ENCODE peak calls at places on chromosomes 2 and 18, in five cellular contexts. M is adrenal gland; Y is hippocampal formation; B is activated CD8-positive, alpha-beta memory T cell treated with anti-CD3 and anti-CD28 coated beads, Interleukin-2, amount 10 ng/mL, durations not matched to agents 7 days and 5 days; I is nucleus accumbens. P is an unnamed sample.
A peak's percentile ranks its signal among the peaks of the same experiment; 100 is the strongest.

GRCh38 chr2:27717070-27717453 is 53.4 kb downstream of the SLC4A1AP start:
- DNase-seq in Y (no peak), M (no peak), I (no peak), B (no peak), P (peak; percentile 61)

GRCh38 chr2:226611944-226612318 is 187.7 kb downstream of the IRS1 start:
- DNase-seq in B (no peak), I (no peak), M (no peak), Y (no peak), P (no peak)

GRCh38 chr2:163633296-163633695 is 102.5 kb downstream of the FIGN start:
- DNase-seq in B (no peak), I (no peak), Y (no peak), M (no peak), P (no peak)

GRCh38 chr18:48391863-48392262 is 17.3 kb downstream of the ZBTB7C start:
- DNase-seq in I (no peak), Y (no peak), M (no peak), B (no peak), P (no peak)

GRCh38 chr2:172094319-172095145 is 8.2 kb downstream of the DLX2 start:
- DNase-seq in M (no peak), I (no peak), Y (no peak), B (no peak), P (no peak)

GRCh38 chr2:32947484-32948143 is 861 bp downstream of the LTBP1 start:
- DNase-seq in B (peak; percentile 51), M (peak; percentile 16), Y (no peak), I (no peak), P (no peak)

GRCh38 chr2:589551-589950 is 87.7 kb downstream of the TMEM18 start:
- DNase-seq in Y (no peak), M (no peak), I (no peak), B (no peak), P (no peak)

GRCh38 chr2:177343773-177344172 is 48.8 kb upstream of the AGPS start:
- DNase-seq in B (no peak), M (no peak), I (no peak), Y (no peak), P (no peak)

GRCh38 chr2:180416553-180417113 is 409.5 kb upstream of the CWC22 start:
- DNase-seq in I (no peak), M (no peak), B (no peak), Y (no peak), P (no peak)

GRCh38 chr2:53130441-53130943 is 637.1 kb upstream of the CHAC2 start:
- DNase-seq in Y (no peak), I (no peak), M (no peak), B (no peak), P (no peak)

GRCh38 chr2:3608373-3609278 is 13.7 kb downstream of the COLEC11 start:
- DNase-seq in Y (no peak), M (no peak), I (no peak), B (peak; percentile 40), P (no peak)

GRCh38 chr18:13376298-13376840 is 157.8 kb downstream of the LDLRAD4 start:
- DNase-seq in I (no peak), M (no peak), B (peak; percentile 61), Y (no peak), P (no peak)

GRCh38 chr2:170509460-170510193 is 205.5 kb upstream of the SP5 start:
- DNase-seq in M (no peak), I (no peak), B (peak; percentile 84), Y (no peak), P (peak; percentile 11)

GRCh38 chr2:234257859-234258561 is 207.5 kb downstream of the SPP2 start:
- DNase-seq in I (no peak), M (peak; percentile 83), B (no peak), Y (no peak), P (peak; percentile 29)

GRCh38 chr2:138507267-138507666 is 5.7 kb downstream of the SPOPL start:
- DNase-seq in I (no peak), Y (no peak), M (no peak), B (no peak), P (no peak)

GRCh38 chr2:219460424-219460926 is 25.8 kb downstream of the SPEG start:
- DNase-seq in Y (no peak), B (no peak), M (no peak), I (no peak), P (peak; percentile 52)

GRCh38 chr2:187906021-187906420 is 351.8 kb upstream of the TFPI start:
- DNase-seq in I (no peak), M (no peak), Y (no peak), B (no peak), P (no peak)

GRCh38 chr2:241975593-241976284 is 106.2 kb downstream of the RTP5 start:
- DNase-seq in I (no peak), B (no peak), M (peak; percentile 38), Y (no peak), P (no peak)

GRCh38 chr18:60191926-60192325 is 180.6 kb downstream of the MC4R start:
- DNase-seq in Y (no peak), I (no peak), M (no peak), B (no peak), P (no peak)

GRCh38 chr2:105487142-105488069 is 88.6 kb upstream of the FHL2 start:
- DNase-seq in B (no peak), I (no peak), M (no peak), Y (no peak), P (no peak)

GRCh38 chr2:177756346-177756745 is 316.2 kb downstream of the PDE11A start:
- DNase-seq in Y (no peak), I (no peak), M (no peak), B (no peak), P (no peak)

GRCh38 chr2:32064021-32064678 is 794 bp downstream of the SPAST start:
- DNase-seq in I (peak; percentile 42), Y (no peak), M (peak; percentile 20), B (peak; percentile 51), P (no peak)

GRCh38 chr2:190765386-190766173 is 115.0 kb upstream of the GLS start:
- DNase-seq in I (no peak), Y (no peak), B (no peak), M (no peak), P (no peak)

GRCh38 chr2:159139216-159139933 is 147.1 kb downstream of the WDSUB1 start:
- DNase-seq in B (no peak), M (no peak), I (no peak), Y (no peak), P (no peak)

GRCh38 chr2:167814881-167815718 is 432.3 kb downstream of the STK39 start:
- DNase-seq in B (no peak), M (no peak), Y (no peak), I (no peak), P (no peak)

GRCh38 chr2:202566286-202566685 is 68.5 kb upstream of the FAM117B start:
- DNase-seq in B (no peak), I (no peak), M (no peak), Y (no peak), P (no peak)

GRCh38 chr2:106623424-106623823 is 136.3 kb downstream of the CD8B2 start:
- DNase-seq in Y (no peak), I (no peak), B (no peak), M (no peak), P (no peak)

GRCh38 chr2:157625311-157625710 is 3.4 kb downstream of the ACVR1C start:
- DNase-seq in I (no peak), Y (no peak), B (no peak), M (no peak), P (no peak)

GRCh38 chr2:7840651-7841380 is 841.0 kb upstream of the ID2 start:
- DNase-seq in B (no peak), M (no peak), I (no peak), Y (no peak), P (no peak)

GRCh38 chr2:190267302-190267701 is 52.3 kb downstream of the HIBCH start:
- DNase-seq in Y (no peak), I (no peak), M (peak; percentile 72), B (no peak), P (no peak)

GRCh38 chr2:169007941-169008340 is 23.2 kb downstream of the ABCB11 start:
- DNase-seq in Y (no peak), B (no peak), I (no peak), M (no peak), P (no peak)

GRCh38 chr2:20349457-20350034 is 1.1 kb downstream of the PUM2 start:
- DNase-seq in B (no peak), Y (no peak), I (no peak), M (no peak), P (no peak)

GRCh38 chr2:160051374-160051800 is 11.0 kb downstream of the PLA2R1 start:
- DNase-seq in Y (no peak), M (no peak), I (no peak), B (no peak), P (no peak)

GRCh38 chr2:207792244-207792785 is 22.6 kb upstream of the FZD5 start:
- DNase-seq in B (no peak), Y (no peak), I (no peak), M (peak; percentile 50), P (no peak)

GRCh38 chr2:241636182-241636982 is 576 bp downstream of the THAP4 start:
- DNase-seq in Y (no peak), I (no peak), M (peak; percentile 46), B (peak; percentile 65), P (no peak)

GRCh38 chr2:33160217-33160616 is 213.5 kb downstream of the LTBP1 start:
- DNase-seq in M (no peak), Y (no peak), I (no peak), B (no peak), P (no peak)

GRCh38 chr18:7779226-7779625 is 212.1 kb downstream of the PTPRM start:
- DNase-seq in Y (no peak), I (no peak), M (no peak), B (no peak), P (no peak)

GRCh38 chr2:179132076-179132475 is 82.1 kb upstream of the CCDC141 start:
- DNase-seq in I (no peak), M (no peak), Y (no peak), B (no peak), P (no peak)

GRCh38 chr2:7646024-7646423 is 728.8 kb downstream of the RNF144A start:
- DNase-seq in M (no peak), Y (no peak), I (no peak), B (no peak), P (no peak)